ENCODE peak calls at places on chromosomes 13 and 19, in six cellular contexts. One of them, this sample, is unnamed.

GRCh38 chr13:35984287-35984686 is 146.9 kb downstream of the DCLK1 start:
- DNase-seq in IMR-90: no peak
- DNase-seq in CD8-positive, alpha-beta memory T cell: no peak
- DNase-seq in AG04450: no peak
- DNase-seq in right cardiac atrium: no peak
- DNase-seq in OCI-LY7: no peak
- DNase-seq in this sample: no peak

GRCh38 chr19:463483-464130 is 2.8 kb upstream of the SHC2 start:
- DNase-seq in IMR-90: no peak
- DNase-seq in CD8-positive, alpha-beta memory T cell: no peak
- DNase-seq in AG04450: no peak
- DNase-seq in right cardiac atrium: peak
- DNase-seq in OCI-LY7: no peak
- DNase-seq in this sample: no peak

GRCh38 chr13:51339952-51340732 is 651 bp downstream of the SERPINE3 start:
- DNase-seq in IMR-90: peak
- DNase-seq in CD8-positive, alpha-beta memory T cell: no peak
- DNase-seq in AG04450: no peak
- DNase-seq in right cardiac atrium: no peak
- DNase-seq in OCI-LY7: no peak
- DNase-seq in this sample: no peak

GRCh38 chr13:47679391-47679790 is 321.7 kb downstream of the SUCLA2 start:
- DNase-seq in IMR-90: peak
- DNase-seq in CD8-positive, alpha-beta memory T cell: no peak
- DNase-seq in AG04450: no peak
- DNase-seq in right cardiac atrium: no peak
- DNase-seq in OCI-LY7: no peak
- DNase-seq in this sample: no peak

GRCh38 chr13:98979012-98979411 is 1.1 kb upstream of the DOCK9 start:
- DNase-seq in IMR-90: no peak
- DNase-seq in CD8-positive, alpha-beta memory T cell: no peak
- DNase-seq in AG04450: no peak
- DNase-seq in right cardiac atrium: no peak
- DNase-seq in OCI-LY7: no peak
- DNase-seq in this sample: no peak

GRCh38 chr19:372306-372890 is 27.8 kb upstream of the MIER2 start:
- DNase-seq in IMR-90: peak
- DNase-seq in CD8-positive, alpha-beta memory T cell: no peak
- DNase-seq in AG04450: peak
- DNase-seq in right cardiac atrium: peak
- DNase-seq in OCI-LY7: no peak
- DNase-seq in this sample: no peak

GRCh38 chr19:5099822-5100221 is 130.9 kb downstream of the KDM4B start:
- DNase-seq in IMR-90: no peak
- DNase-seq in CD8-positive, alpha-beta memory T cell: no peak
- DNase-seq in AG04450: no peak
- DNase-seq in right cardiac atrium: no peak
- DNase-seq in OCI-LY7: peak
- DNase-seq in this sample: no peak

GRCh38 chr19:49801966-49802661 is 11.0 kb downstream of the FUZ start:
- DNase-seq in IMR-90: peak
- DNase-seq in CD8-positive, alpha-beta memory T cell: no peak
- DNase-seq in AG04450: peak
- DNase-seq in right cardiac atrium: peak
- DNase-seq in OCI-LY7: no peak
- DNase-seq in this sample: peak

GRCh38 chr19:10828981-10829821 is 6.8 kb downstream of the TMED1 start:
- DNase-seq in IMR-90: no peak
- DNase-seq in CD8-positive, alpha-beta memory T cell: no peak
- DNase-seq in AG04450: no peak
- DNase-seq in right cardiac atrium: no peak
- DNase-seq in OCI-LY7: peak
- DNase-seq in this sample: no peak

GRCh38 chr19:19214892-19215291 is 3.1 kb downstream of the NCAN start:
- DNase-seq in IMR-90: peak
- DNase-seq in CD8-positive, alpha-beta memory T cell: no peak
- DNase-seq in AG04450: peak
- DNase-seq in right cardiac atrium: no peak
- DNase-seq in OCI-LY7: peak
- DNase-seq in this sample: no peak

GRCh38 chr13:111401151-111401550 is 80.7 kb downstream of the TEX29 start:
- DNase-seq in IMR-90: no peak
- DNase-seq in CD8-positive, alpha-beta memory T cell: no peak
- DNase-seq in AG04450: no peak
- DNase-seq in right cardiac atrium: no peak
- DNase-seq in OCI-LY7: no peak
- DNase-seq in this sample: no peak

GRCh38 chr13:92547256-92547655 is 679.4 kb upstream of the GPC6 start:
- DNase-seq in IMR-90: peak
- DNase-seq in CD8-positive, alpha-beta memory T cell: no peak
- DNase-seq in AG04450: peak
- DNase-seq in right cardiac atrium: no peak
- DNase-seq in OCI-LY7: no peak
- DNase-seq in this sample: no peak

GRCh38 chr19:40530091-40530901 is 46.4 kb upstream of the SHKBP1 start:
- DNase-seq in IMR-90: no peak
- DNase-seq in CD8-positive, alpha-beta memory T cell: peak
- DNase-seq in AG04450: no peak
- DNase-seq in right cardiac atrium: peak
- DNase-seq in OCI-LY7: peak
- DNase-seq in this sample: no peak

GRCh38 chr19:17873661-17874422 is 2.1 kb downstream of the SLC5A5 start:
- DNase-seq in IMR-90: no peak
- DNase-seq in CD8-positive, alpha-beta memory T cell: peak
- DNase-seq in AG04450: no peak
- DNase-seq in right cardiac atrium: peak
- DNase-seq in OCI-LY7: peak
- DNase-seq in this sample: no peak

GRCh38 chr13:18212873-18213272 is 968.8 kb downstream of the TUBA3C start:
- DNase-seq in IMR-90: peak
- DNase-seq in CD8-positive, alpha-beta memory T cell: no peak
- DNase-seq in AG04450: peak
- DNase-seq in right cardiac atrium: no peak
- DNase-seq in OCI-LY7: no peak
- DNase-seq in this sample: peak

GRCh38 chr19:53642381-53643099 is 10.7 kb downstream of the DPRX start:
- DNase-seq in IMR-90: no peak
- DNase-seq in CD8-positive, alpha-beta memory T cell: no peak
- DNase-seq in AG04450: no peak
- DNase-seq in right cardiac atrium: no peak
- DNase-seq in OCI-LY7: no peak
- DNase-seq in this sample: no peak

GRCh38 chr13:78137404-78138142 is 218.9 kb upstream of the EDNRB start:
- DNase-seq in IMR-90: peak
- DNase-seq in CD8-positive, alpha-beta memory T cell: no peak
- DNase-seq in AG04450: peak
- DNase-seq in right cardiac atrium: no peak
- DNase-seq in OCI-LY7: peak
- DNase-seq in this sample: no peak

GRCh38 chr19:51772977-51773376 is 12.0 kb downstream of the FPR2 start:
- DNase-seq in IMR-90: no peak
- DNase-seq in CD8-positive, alpha-beta memory T cell: no peak
- DNase-seq in AG04450: no peak
- DNase-seq in right cardiac atrium: no peak
- DNase-seq in OCI-LY7: no peak
- DNase-seq in this sample: no peak

GRCh38 chr19:38792250-38793111 is 3.5 kb downstream of the LGALS7B start:
- DNase-seq in IMR-90: no peak
- DNase-seq in CD8-positive, alpha-beta memory T cell: peak
- DNase-seq in AG04450: no peak
- DNase-seq in right cardiac atrium: peak
- DNase-seq in OCI-LY7: no peak
- DNase-seq in this sample: no peak

DNA sequence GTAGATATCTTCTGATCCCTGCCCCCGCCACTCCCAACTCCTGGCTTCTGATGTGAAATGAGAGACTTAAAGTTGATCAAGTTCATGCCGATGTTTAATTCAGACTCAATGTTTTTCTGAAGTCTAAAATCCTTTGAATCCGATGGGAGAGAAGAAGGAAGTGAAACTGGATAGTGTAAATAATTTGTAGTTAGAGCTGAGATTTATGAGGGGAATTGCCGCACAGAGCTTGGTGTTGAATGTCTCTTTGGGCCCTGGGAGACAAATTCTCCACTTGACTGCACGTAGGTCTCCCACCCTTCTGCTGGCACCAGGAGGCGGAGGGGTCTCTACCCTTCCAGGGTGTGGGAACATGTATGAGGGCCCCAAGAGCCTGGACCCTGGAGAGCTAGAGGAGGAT is 140.9 kb upstream of the SERP2 start:
- DNase-seq in IMR-90: no peak
- DNase-seq in CD8-positive, alpha-beta memory T cell: no peak
- DNase-seq in AG04450: no peak
- DNase-seq in right cardiac atrium: no peak
- DNase-seq in OCI-LY7: no peak
- DNase-seq in this sample: no peak
- H3K27ac ChIP-seq in IMR-90: no peak
- H3K27ac ChIP-seq in CD8-positive, alpha-beta memory T cell: no peak
- H3K27ac ChIP-seq in AG04450: no peak
- H3K27ac ChIP-seq in right cardiac atrium: no peak
- H3K27ac ChIP-seq in OCI-LY7: no peak
- H3K27ac ChIP-seq in this sample: no peak

GRCh38 chr13:88817560-88817959 is 1146.4 kb downstream of the SLITRK5 start:
- DNase-seq in IMR-90: no peak
- DNase-seq in CD8-positive, alpha-beta memory T cell: no peak
- DNase-seq in AG04450: no peak
- DNase-seq in right cardiac atrium: no peak
- DNase-seq in OCI-LY7: no peak
- DNase-seq in this sample: no peak

GRCh38 chr13:88824218-88824617 is 1153.0 kb downstream of the SLITRK5 start:
- DNase-seq in IMR-90: no peak
- DNase-seq in CD8-positive, alpha-beta memory T cell: no peak
- DNase-seq in AG04450: no peak
- DNase-seq in right cardiac atrium: no peak
- DNase-seq in OCI-LY7: no peak
- DNase-seq in this sample: no peak

GRCh38 chr13:88823114-88823513 is 1151.9 kb downstream of the SLITRK5 start:
- DNase-seq in IMR-90: no peak
- DNase-seq in CD8-positive, alpha-beta memory T cell: no peak
- DNase-seq in AG04450: no peak
- DNase-seq in right cardiac atrium: no peak
- DNase-seq in OCI-LY7: no peak
- DNase-seq in this sample: no peak
- H3K4me3 ChIP-seq in IMR-90: no peak
- H3K4me3 ChIP-seq in CD8-positive, alpha-beta memory T cell: no peak
- H3K4me3 ChIP-seq in AG04450: no peak
- H3K4me3 ChIP-seq in right cardiac atrium: no peak
- H3K4me3 ChIP-seq in OCI-LY7: no peak
- H3K4me3 ChIP-seq in this sample: no peak

GRCh38 chr13:50229935-50230334 is 214.7 kb downstream of the KCNRG start:
- DNase-seq in IMR-90: no peak
- DNase-seq in CD8-positive, alpha-beta memory T cell: no peak
- DNase-seq in AG04450: no peak
- DNase-seq in right cardiac atrium: no peak
- DNase-seq in OCI-LY7: no peak
- DNase-seq in this sample: no peak

GRCh38 chr13:50230365-50230978 is 215.2 kb downstream of the KCNRG start:
- DNase-seq in IMR-90: peak
- DNase-seq in CD8-positive, alpha-beta memory T cell: no peak
- DNase-seq in AG04450: no peak
- DNase-seq in right cardiac atrium: no peak
- DNase-seq in OCI-LY7: no peak
- DNase-seq in this sample: no peak

GRCh38 chr13:50227356-50227755 is 212.1 kb downstream of the KCNRG start:
- DNase-seq in IMR-90: no peak
- DNase-seq in CD8-positive, alpha-beta memory T cell: no peak
- DNase-seq in AG04450: no peak
- DNase-seq in right cardiac atrium: no peak
- DNase-seq in OCI-LY7: no peak
- DNase-seq in this sample: no peak

GRCh38 chr13:50226515-50227147 is 211.4 kb downstream of the KCNRG start:
- DNase-seq in IMR-90: no peak
- DNase-seq in CD8-positive, alpha-beta memory T cell: no peak
- DNase-seq in AG04450: no peak
- DNase-seq in right cardiac atrium: no peak
- DNase-seq in OCI-LY7: no peak
- DNase-seq in this sample: no peak

DNA sequence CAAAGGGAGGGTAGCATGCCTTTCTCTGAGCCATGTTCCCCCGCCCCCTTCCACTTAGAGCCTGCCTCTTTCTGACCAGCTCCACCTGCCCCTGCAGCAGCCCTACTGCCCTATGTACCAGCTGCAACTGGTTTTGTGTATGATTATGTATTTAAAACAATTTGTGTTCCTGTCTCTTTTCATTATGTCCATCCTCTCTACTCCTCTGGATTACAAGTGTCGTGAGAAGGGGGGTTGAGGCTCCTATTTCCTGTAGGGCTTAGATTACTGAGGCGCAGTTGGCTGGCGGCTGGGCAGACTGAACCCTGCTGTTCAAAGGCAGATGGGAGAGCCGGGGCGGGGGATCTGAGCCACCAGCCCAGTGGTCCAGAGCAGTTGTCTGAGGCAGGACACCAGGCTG is 213.3 kb downstream of the KCNRG start:
- DNase-seq in IMR-90: no peak
- DNase-seq in CD8-positive, alpha-beta memory T cell: no peak
- DNase-seq in AG04450: no peak
- DNase-seq in right cardiac atrium: no peak
- DNase-seq in OCI-LY7: no peak
- DNase-seq in this sample: no peak
- H3K27ac ChIP-seq in IMR-90: no peak
- H3K27ac ChIP-seq in CD8-positive, alpha-beta memory T cell: no peak
- H3K27ac ChIP-seq in AG04450: no peak
- H3K27ac ChIP-seq in right cardiac atrium: no peak
- H3K27ac ChIP-seq in OCI-LY7: no peak
- H3K27ac ChIP-seq in this sample: no peak

GRCh38 chr19:55599468-55600335 is at the start of the genes FIZ1 and ZNF524:
- DNase-seq in IMR-90: peak
- DNase-seq in CD8-positive, alpha-beta memory T cell: peak
- DNase-seq in AG04450: peak
- DNase-seq in right cardiac atrium: peak
- DNase-seq in OCI-LY7: peak
- DNase-seq in this sample: peak

GRCh38 chr19:55602104-55603001 is 2.3 kb downstream of the ZNF524 start:
- DNase-seq in IMR-90: no peak
- DNase-seq in CD8-positive, alpha-beta memory T cell: no peak
- DNase-seq in AG04450: no peak
- DNase-seq in right cardiac atrium: no peak
- DNase-seq in OCI-LY7: no peak
- DNase-seq in this sample: no peak

GRCh38 chr19:55600336-55601028 is 394 bp downstream of the ZNF524 start:
- DNase-seq in IMR-90: peak
- DNase-seq in CD8-positive, alpha-beta memory T cell: no peak
- DNase-seq in AG04450: no peak
- DNase-seq in right cardiac atrium: peak
- DNase-seq in OCI-LY7: peak
- DNase-seq in this sample: no peak

GRCh38 chr19:55603115-55603514 is 2.3 kb upstream of the ZNF865 start:
- DNase-seq in IMR-90: no peak
- DNase-seq in CD8-positive, alpha-beta memory T cell: no peak
- DNase-seq in AG04450: no peak
- DNase-seq in right cardiac atrium: no peak
- DNase-seq in OCI-LY7: no peak
- DNase-seq in this sample: no peak

DNA sequence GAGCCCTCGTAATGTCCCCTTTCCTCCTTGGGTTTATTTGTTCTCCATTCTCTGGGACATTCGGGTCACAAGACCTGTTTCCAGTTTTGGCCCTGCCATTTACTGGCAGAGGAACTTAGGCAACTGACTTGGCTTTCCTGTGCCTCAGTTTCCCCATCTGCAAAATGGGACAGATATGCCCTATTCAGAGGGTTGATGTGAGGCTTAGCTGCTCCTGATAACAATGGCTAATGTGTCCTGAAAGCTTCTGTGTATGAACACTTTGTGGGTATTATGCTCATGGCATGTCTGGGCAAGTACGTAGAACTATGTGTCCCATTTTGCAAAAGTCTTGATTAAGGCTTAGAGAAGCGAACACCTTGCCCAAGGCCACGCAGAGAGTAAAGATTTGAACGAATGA is 1.0 kb downstream of the ZNF524 start:
- DNase-seq in IMR-90: no peak
- DNase-seq in CD8-positive, alpha-beta memory T cell: no peak
- DNase-seq in AG04450: no peak
- DNase-seq in right cardiac atrium: no peak
- DNase-seq in OCI-LY7: no peak
- DNase-seq in this sample: no peak
- H3K4me3 ChIP-seq in IMR-90: peak
- H3K4me3 ChIP-seq in CD8-positive, alpha-beta memory T cell: peak
- H3K4me3 ChIP-seq in AG04450: peak
- H3K4me3 ChIP-seq in right cardiac atrium: peak
- H3K4me3 ChIP-seq in OCI-LY7: peak
- H3K4me3 ChIP-seq in this sample: peak